ENCODE peak calls at places on chromosomes 1 and 21, in ten cellular contexts. M, O, T, P, N, A, C, X, K and R are unnamed samples.

GRCh38 chr21:45869121-45870007 is 112.2 kb upstream of the COL6A1 start:
- DNase-seq in M (no peak), O (no peak), T (no peak), P (no peak), N (peak), A (peak), C (peak), X (peak), K (no peak), R (no peak)

GRCh38 chr1:11650331-11650991 is 3.8 kb downstream of the FBXO2 start:
- DNase-seq in M (peak), O (peak), T (peak), P (peak), N (no peak), A (peak), C (no peak), X (peak), K (peak), R (no peak)

GRCh38 chr1:173400387-173400995 is 76.6 kb upstream of the PRDX6 start:
- DNase-seq in M (peak), O (no peak), T (no peak), P (no peak), N (no peak), A (no peak), C (no peak), X (no peak), K (no peak), R (no peak)

GRCh38 chr1:239763850-239764249 is 327.8 kb upstream of the FMN2 start:
- DNase-seq in M (no peak), O (no peak), T (no peak), P (no peak), N (no peak), A (no peak), C (no peak), X (no peak), K (no peak), R (peak)

GRCh38 chr1:68230901-68231626 is 1.3 kb downstream of the WLS start:
- DNase-seq in M (peak), O (peak), T (no peak), P (no peak), N (peak), A (no peak), C (no peak), X (peak), K (peak), R (no peak)

GRCh38 chr1:34547043-34547674 is 207.7 kb upstream of the GJB5 start:
- DNase-seq in M (peak), O (no peak), T (no peak), P (peak), N (no peak), A (no peak), C (no peak), X (no peak), K (peak), R (peak)

GRCh38 chr1:206898089-206898908 is 1.1 kb downstream of the IL24 start:
- DNase-seq in M (no peak), O (no peak), T (no peak), P (peak), N (no peak), A (peak), C (no peak), X (peak), K (no peak), R (peak)

GRCh38 chr21:27817902-27818623 is 851.2 kb upstream of the ADAMTS5 start:
- DNase-seq in M (no peak), O (no peak), T (no peak), P (no peak), N (no peak), A (no peak), C (no peak), X (no peak), K (no peak), R (no peak)

GRCh38 chr1:64514197-64514765 is 44.4 kb downstream of the CACHD1 start:
- DNase-seq in M (no peak), O (no peak), T (no peak), P (no peak), N (no peak), A (peak), C (no peak), X (peak), K (peak), R (no peak)

GRCh38 chr1:92754000-92754787 is 30.7 kb downstream of the EVI5 start:
- DNase-seq in M (no peak), O (no peak), T (no peak), P (peak), N (no peak), A (peak), C (no peak), X (peak), K (no peak), R (no peak)

GRCh38 chr21:45278156-45278911 is 9.4 kb downstream of the POFUT2 start:
- DNase-seq in M (no peak), O (no peak), T (no peak), P (no peak), N (peak), A (no peak), C (no peak), X (no peak), K (no peak), R (no peak)

GRCh38 chr1:227900571-227901051 is 47.1 kb downstream of the WNT9A start:
- DNase-seq in M (no peak), O (peak), T (no peak), P (no peak), N (peak), A (no peak), C (peak), X (no peak), K (no peak), R (no peak)

GRCh38 chr21:16419188-16419874 is 689.5 kb downstream of the USP25 start:
- DNase-seq in M (peak), O (peak), T (peak), P (peak), N (peak), A (peak), C (no peak), X (peak), K (peak), R (no peak)

GRCh38 chr1:200896571-200897187 is 2.0 kb downstream of the INAVA start:
- DNase-seq in M (peak), O (no peak), T (no peak), P (peak), N (no peak), A (peak), C (peak), X (peak), K (peak), R (peak)

GRCh38 chr1:228294717-228295116 is 86.9 kb downstream of the OBSCN start:
- DNase-seq in M (no peak), O (peak), T (no peak), P (no peak), N (no peak), A (no peak), C (no peak), X (no peak), K (no peak), R (no peak)

GRCh38 chr1:21863981-21864380 is 51.9 kb downstream of the LDLRAD2 start:
- DNase-seq in M (no peak), O (no peak), T (no peak), P (no peak), N (no peak), A (no peak), C (no peak), X (no peak), K (no peak), R (no peak)

GRCh38 chr1:21864730-21865129 is 52.7 kb downstream of the LDLRAD2 start:
- DNase-seq in M (no peak), O (no peak), T (no peak), P (no peak), N (no peak), A (no peak), C (no peak), X (no peak), K (no peak), R (no peak)

GRCh38 chr1:21866629-21867009 is 54.6 kb downstream of the LDLRAD2 start:
- DNase-seq in M (no peak), O (no peak), T (no peak), P (no peak), N (no peak), A (no peak), C (no peak), X (no peak), K (no peak), R (no peak)

GRCh38 chr1:21865609-21865942 is 53.5 kb downstream of the LDLRAD2 start:
- DNase-seq in M (no peak), O (no peak), T (no peak), P (no peak), N (no peak), A (no peak), C (no peak), X (no peak), K (no peak), R (no peak)

DNA sequence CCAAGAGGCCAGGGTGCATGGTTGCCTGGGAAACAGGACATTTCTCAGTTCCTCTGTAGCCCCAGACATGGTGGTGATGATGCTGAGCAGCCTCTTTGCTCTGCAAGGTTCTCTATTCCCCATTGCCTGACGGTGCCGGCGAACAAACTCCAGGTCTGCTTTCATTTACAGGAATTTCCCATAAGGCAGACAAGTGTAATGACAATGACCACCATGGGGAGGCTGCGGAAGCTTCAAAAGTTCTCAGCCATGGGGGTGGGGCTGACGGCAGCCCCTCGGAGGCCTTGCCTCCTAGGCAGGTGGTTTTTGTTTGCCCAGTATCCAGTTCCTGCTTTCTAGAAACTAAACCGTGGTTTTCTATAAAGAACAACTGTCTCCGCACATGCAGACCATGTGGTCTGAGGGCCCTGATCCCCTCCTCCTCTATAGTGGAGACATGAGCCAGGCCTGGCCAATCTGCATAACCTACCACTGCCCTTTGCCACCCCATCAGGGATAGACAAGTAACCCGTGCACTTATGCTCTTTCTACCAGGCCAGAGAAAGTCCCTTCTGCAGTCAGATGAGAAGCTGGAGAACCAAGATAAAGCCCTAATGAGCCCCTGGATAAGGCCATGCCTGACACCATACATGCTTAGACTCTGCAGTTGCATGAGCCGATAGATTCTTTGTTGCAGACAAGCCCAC is 54.0 kb downstream of the LDLRAD2 start:
- DNase-seq in M (peak), O (no peak), T (no peak), P (no peak), N (no peak), A (no peak), C (no peak), X (no peak), K (peak), R (no peak)
- TF ChIP-seq CTCF in M (no peak), O (no peak), T (no peak), P (no peak), N (no peak), A (no peak), C (peak), X (no peak), K (peak), R (no peak)

DNA sequence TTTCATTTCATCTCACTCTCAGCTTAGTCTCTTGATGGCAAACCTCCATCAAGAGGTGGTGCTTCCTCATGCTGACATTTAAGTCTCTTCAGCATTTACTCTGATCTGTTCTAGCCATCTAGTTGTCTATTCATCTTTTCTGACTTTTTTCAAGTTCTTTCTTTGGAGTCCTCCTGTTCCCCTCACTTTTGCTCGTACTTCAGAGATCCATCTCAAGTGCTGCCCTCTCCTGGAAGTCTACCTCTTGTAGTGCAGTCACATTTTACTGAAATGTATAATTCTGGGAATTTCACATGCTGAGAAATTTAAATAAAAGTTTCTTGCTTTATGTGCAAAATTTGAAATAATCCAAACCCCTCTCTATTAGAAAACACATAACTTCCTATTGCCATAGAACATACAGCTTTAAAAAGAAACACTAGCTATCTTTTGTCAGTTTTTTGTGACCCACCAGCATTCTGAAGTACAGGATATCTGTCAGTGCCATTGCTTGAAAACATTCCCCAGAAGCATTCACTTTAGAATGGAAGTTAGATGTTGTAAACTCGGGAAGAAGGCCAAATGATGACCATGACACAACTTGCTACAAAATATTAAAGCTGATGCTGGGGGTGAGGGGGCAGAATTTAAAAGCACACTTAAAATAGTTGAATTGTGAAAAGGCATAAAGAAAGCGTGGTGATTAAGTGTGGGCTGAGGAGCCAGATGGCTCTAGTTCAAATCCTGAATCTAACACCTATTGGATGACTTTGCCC is 21.9 kb downstream of the RLF start:
- DNase-seq in M (peak), O (no peak), T (no peak), P (peak), N (no peak), A (peak), C (no peak), X (peak), K (peak), R (peak)
- TF ChIP-seq CTCF in M (peak), O (peak), T (no peak), P (peak), N (no peak), A (peak), C (peak), X (peak), K (peak), R (no peak)

DNA sequence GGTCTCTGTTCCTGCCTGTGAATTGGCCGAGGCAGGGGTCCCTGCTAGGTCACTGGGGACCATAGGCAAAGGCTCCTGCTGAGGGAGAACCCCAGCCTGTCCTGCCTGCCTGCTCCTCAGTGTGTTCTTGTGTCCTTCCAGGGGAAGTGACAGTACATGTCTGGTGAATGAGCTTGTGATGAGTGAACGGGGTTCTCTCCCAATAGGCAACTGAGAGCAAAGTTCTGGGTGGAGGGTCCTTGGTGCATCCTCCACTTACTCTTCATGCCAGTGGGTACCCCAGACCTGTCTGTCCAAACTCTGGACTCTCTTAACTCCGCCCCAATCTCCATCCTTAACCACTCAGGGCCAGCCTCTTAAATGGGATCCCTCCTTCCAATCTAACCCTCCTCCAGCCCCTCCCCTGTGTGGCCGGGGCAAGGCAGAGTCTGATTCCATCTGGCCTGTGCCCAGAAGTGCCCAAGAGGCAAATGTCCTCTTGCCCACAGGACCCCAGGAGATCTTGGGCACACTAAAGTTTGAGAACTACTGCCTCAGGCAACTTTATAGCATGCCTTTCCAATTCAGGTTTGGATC is 2.0 kb downstream of the XKR8 start:
- DNase-seq in M (peak), O (no peak), T (no peak), P (no peak), N (no peak), A (no peak), C (no peak), X (no peak), K (no peak), R (peak)
- TF ChIP-seq CTCF in M (no peak), O (no peak), T (no peak), P (no peak), N (no peak), A (no peak), C (no peak), X (no peak), K (no peak), R (no peak)

GRCh38 chr1:109619655-109620395 is at the start of gene AMPD2:
- DNase-seq in M (peak), O (peak), T (peak), P (peak), N (peak), A (peak), C (no peak), X (peak), K (peak), R (peak)

GRCh38 chr1:109620396-109620817 is 770 bp downstream of the AMPD2 start:
- DNase-seq in M (no peak), O (no peak), T (no peak), P (peak), N (no peak), A (no peak), C (no peak), X (peak), K (peak), R (peak)

GRCh38 chr1:109621402-109622101 is 1.9 kb downstream of the AMPD2 start:
- DNase-seq in M (no peak), O (no peak), T (no peak), P (no peak), N (no peak), A (no peak), C (no peak), X (no peak), K (no peak), R (no peak)

GRCh38 chr1:109622103-109622892 is 2.7 kb downstream of the AMPD2 start:
- DNase-seq in M (no peak), O (no peak), T (no peak), P (no peak), N (no peak), A (no peak), C (no peak), X (no peak), K (no peak), R (no peak)

GRCh38 chr1:109620890-109621289 is 1.3 kb downstream of the AMPD2 start:
- DNase-seq in M (peak), O (peak), T (peak), P (peak), N (peak), A (peak), C (peak), X (peak), K (peak), R (peak)
- TF ChIP-seq CTCF in M (no peak), O (no peak), T (no peak), P (no peak), N (no peak), A (no peak), C (no peak), X (no peak), K (no peak), R (no peak)

GRCh38 chr1:161177112-161177935 is at the start of gene B4GALT3:
- DNase-seq in M (peak), O (peak), T (peak), P (peak), N (peak), A (peak), C (peak), X (peak), K (peak), R (peak)
- TF ChIP-seq CTCF in M (peak), O (peak), T (no peak), P (peak), N (no peak), A (no peak), C (no peak), X (no peak), K (peak), R (no peak)